ENCODE peak calls at places on chromosomes 16 and 17, in five cellular contexts. J, X, P, O and A are unnamed samples.

GRCh38 chr16:11621920-11622651 is 35.4 kb upstream of the LITAF start:
- DNase-seq in J (no peak), X (no peak), P (no peak), O (no peak), A (peak)

GRCh38 chr16:62041401-62041800 is 5.2 kb upstream of the CDH8 start:
- DNase-seq in J (peak), X (no peak), P (no peak), O (no peak), A (no peak)

GRCh38 chr16:2043980-2044451 is 3.6 kb downstream of the NTHL1 start:
- DNase-seq in J (no peak), X (no peak), P (no peak), O (peak), A (no peak)

GRCh38 chr16:52366997-52367396 is 179.9 kb downstream of the TOX3 start:
- DNase-seq in J (no peak), X (no peak), P (no peak), O (no peak), A (no peak)

GRCh38 chr16:22942812-22943211 is 128.8 kb downstream of the HS3ST2 start:
- DNase-seq in J (no peak), X (no peak), P (no peak), O (no peak), A (no peak)

GRCh38 chr16:89430436-89431157 is 59.8 kb downstream of the ANKRD11 start:
- DNase-seq in J (no peak), X (no peak), P (no peak), O (no peak), A (no peak)

GRCh38 chr16:78985736-78986605 is 614.6 kb downstream of the MAF start:
- DNase-seq in J (no peak), X (no peak), P (no peak), O (no peak), A (no peak)

GRCh38 chr17:83155128-83156081 is 76.0 kb downstream of the METRNL start:
- DNase-seq in J (peak), X (no peak), P (peak), O (no peak), A (no peak)

GRCh38 chr17:83124871-83125514 is 45.6 kb downstream of the METRNL start:
- DNase-seq in J (peak), X (peak), P (peak), O (peak), A (no peak)

GRCh38 chr17:48681609-48682008 is 40.7 kb downstream of the PRAC1 start:
- DNase-seq in J (no peak), X (no peak), P (no peak), O (no peak), A (no peak)

GRCh38 chr16:380837-381787 is 666 bp downstream of the PGAP6 start:
- DNase-seq in J (no peak), X (no peak), P (no peak), O (peak), A (no peak)

GRCh38 chr16:8716592-8716991 is 42.2 kb downstream of the ABAT start:
- DNase-seq in J (no peak), X (no peak), P (no peak), O (no peak), A (no peak)

GRCh38 chr17:49571283-49571682 is 4.4 kb upstream of the NXPH3 start:
- DNase-seq in J (no peak), X (peak), P (no peak), O (peak), A (no peak)